ENCODE peak calls at places on chromosomes 16 and 17, in six cellular contexts. I is spleen, O is Calu3, X is left ventricle myocardium inferior, K is glutamatergic neuron, C is foreskin fibroblast. S is an unnamed sample.
A peak's percentile ranks its signal among the peaks of the same experiment; 100 is the strongest.

GRCh38 chr17:66538776-66539175 is 236.4 kb downstream of the PRKCA start:
- DNase-seq in X (no peak), C (no peak), I (no peak), O (no peak), K (no peak), S (no peak)

GRCh38 chr16:87692756-87693155 is 73.0 kb downstream of the KLHDC4 start:
- DNase-seq in C (no peak), O (peak; percentile 24), K (no peak), I (no peak), X (no peak), S (no peak)

GRCh38 chr16:66650707-66651473 is 45.7 kb downstream of the CMTM4 start:
- DNase-seq in X (peak; percentile 60), I (peak; percentile 85), O (peak; percentile 87), K (peak; percentile 84), C (peak; percentile 63), S (peak; percentile 86)

GRCh38 chr17:2685696-2686095 is 25.9 kb downstream of the CLUH start:
- DNase-seq in O (no peak), C (no peak), X (no peak), K (no peak), I (no peak), S (no peak)

GRCh38 chr17:80718428-80718827 is 173.8 kb downstream of the RPTOR start:
- DNase-seq in K (no peak), O (no peak), X (no peak), C (no peak), I (no peak), S (no peak)

GRCh38 chr17:38970804-38971203 is 3.6 kb upstream of the FBXO47 start:
- DNase-seq in K (no peak), C (no peak), X (no peak), I (no peak), O (peak; percentile 59), S (no peak)

GRCh38 chr17:1967092-1967662 is 58.0 kb downstream of the RTN4RL1 start:
- DNase-seq in I (no peak), C (no peak), O (no peak), K (no peak), X (no peak), S (no peak)

GRCh38 chr17:77779711-77780539 is 178.6 kb upstream of the TNRC6C start:
- DNase-seq in I (no peak), K (no peak), O (no peak), C (no peak), X (peak; percentile 41), S (no peak)

GRCh38 chr17:16374129-16374528 is 6.8 kb upstream of the UBB start:
- DNase-seq in X (no peak), I (no peak), K (no peak), O (no peak), C (peak; percentile 69), S (no peak)

GRCh38 chr17:29483503-29483902 is 83.3 kb downstream of the ABHD15 start:
- DNase-seq in X (no peak), C (no peak), I (no peak), O (no peak), K (no peak), S (no peak)

GRCh38 chr17:43482103-43483012 is 1.4 kb upstream of the DHX8 start:
- DNase-seq in I (no peak), C (no peak), X (no peak), O (no peak), K (no peak), S (no peak)

GRCh38 chr16:23057013-23057596 is 92.1 kb downstream of the USP31 start:
- DNase-seq in I (no peak), C (no peak), O (no peak), K (no peak), X (no peak), S (no peak)

GRCh38 chr17:40070895-40071719 is 8.3 kb downstream of the THRA start:
- DNase-seq in O (peak; percentile 100), X (peak; percentile 69), K (no peak), I (peak; percentile 87), C (no peak), S (no peak)

GRCh38 chr17:3896108-3897099 is 3.6 kb upstream of the CAMKK1 start:
- DNase-seq in K (no peak), I (no peak), X (no peak), C (no peak), O (no peak), S (no peak)

GRCh38 chr17:812638-813204 is 30.6 kb downstream of the MRM3 start:
- DNase-seq in I (no peak), K (no peak), O (no peak), C (no peak), X (no peak), S (no peak)

GRCh38 chr16:5451641-5452040 is 354.0 kb upstream of the EEF2KMT start:
- DNase-seq in X (no peak), O (no peak), K (no peak), C (no peak), I (no peak), S (no peak)

GRCh38 chr16:49552273-49552928 is 178.8 kb downstream of the C16orf78 start:
- DNase-seq in C (no peak), K (no peak), I (peak; percentile 23), X (no peak), O (no peak), S (no peak)

GRCh38 chr16:27427538-27427937 is 25.6 kb downstream of the IL21R start:
- DNase-seq in O (no peak), I (no peak), X (no peak), C (no peak), K (no peak), S (no peak)

GRCh38 chr17:72205357-72205756 is 84.5 kb downstream of the SOX9 start:
- DNase-seq in C (no peak), I (no peak), O (no peak), K (peak; percentile 46), X (no peak), S (no peak)

GRCh38 chr17:62757518-62757951 is 50.6 kb downstream of the MARCHF10 start:
- DNase-seq in I (no peak), K (peak; percentile 27), O (no peak), C (no peak), X (no peak), S (peak; percentile 37)

GRCh38 chr16:49890876-49891275 is 35.0 kb upstream of the ZNF423 start:
- DNase-seq in C (no peak), I (no peak), O (no peak), X (no peak), K (no peak), S (peak; percentile 25)

DNA sequence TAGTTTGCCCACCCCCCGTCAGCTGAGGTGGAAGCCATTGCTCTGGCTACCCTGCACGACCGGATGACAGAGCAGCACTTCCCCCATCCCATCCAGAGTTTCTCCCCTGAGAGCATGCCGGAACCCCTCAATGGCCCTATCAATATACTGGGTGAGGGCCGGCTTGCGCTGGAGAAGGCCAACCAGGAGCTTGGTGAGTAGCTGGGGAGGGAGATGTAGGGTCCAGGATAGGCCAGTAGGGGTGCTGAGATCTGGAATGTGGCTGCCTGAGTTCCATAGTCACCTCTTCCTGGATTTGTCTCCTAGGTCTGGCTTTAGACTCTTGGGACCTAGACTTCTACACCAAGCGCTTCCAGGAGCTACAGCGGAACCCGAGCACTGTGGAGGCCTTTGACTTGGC is 6.4 kb downstream of the PFAS start:
- DNase-seq in C (no peak), X (no peak), O (no peak), K (no peak), I (no peak), S (no peak)
- TF ChIP-seq CTCF in C (no peak), X (no peak), O (no peak), K (no peak), I (no peak), S (no peak)

DNA sequence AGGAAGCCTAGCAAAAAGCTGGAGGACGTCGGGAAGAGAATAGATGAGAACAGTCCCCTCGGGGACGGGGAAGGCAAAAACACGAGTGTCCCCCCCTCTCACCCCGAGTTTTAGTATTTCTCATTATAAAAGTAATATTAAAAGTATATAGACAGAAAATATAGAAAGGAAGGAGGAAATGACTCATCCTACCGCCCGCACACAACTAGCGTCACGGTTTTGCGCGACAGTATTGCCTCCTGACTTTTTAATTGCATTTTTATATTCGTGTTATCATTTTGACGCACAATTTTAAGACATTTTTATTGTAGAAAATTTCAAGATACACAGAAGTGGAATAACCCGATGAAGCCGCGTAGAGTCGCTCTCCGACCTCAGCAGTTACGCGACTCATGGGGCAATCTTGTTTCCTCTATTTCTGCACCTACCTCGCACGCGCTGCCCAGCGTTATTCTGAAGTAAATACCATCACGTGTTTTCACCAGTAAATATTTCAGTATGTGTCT is 652 bp upstream of the SLC25A19 start:
- DNase-seq in K (no peak), C (peak; percentile 64), X (peak; percentile 52), I (peak; percentile 90), O (peak; percentile 31), S (no peak)
- TF ChIP-seq CTCF in K (peak; percentile 4), C (no peak), X (peak; percentile 7), I (peak; percentile 39), O (no peak), S (no peak)

GRCh38 chr17:44970136-44970737 is 2.1 kb upstream of the C1QL1 start:
- DNase-seq in O (no peak), K (peak; percentile 39), C (no peak), I (no peak), X (peak; percentile 38), S (peak; percentile 76)

GRCh38 chr17:44967026-44967906 is 837 bp downstream of the C1QL1 start:
- DNase-seq in K (no peak), I (no peak), X (no peak), C (no peak), O (no peak), S (no peak)

GRCh38 chr17:44969144-44969780 is 1.2 kb upstream of the C1QL1 start:
- DNase-seq in I (no peak), K (no peak), X (no peak), C (no peak), O (no peak), S (no peak)

GRCh38 chr17:44967907-44968224 is 237 bp downstream of the C1QL1 start:
- DNase-seq in C (no peak), K (no peak), O (no peak), I (no peak), X (no peak), S (no peak)

GRCh38 chr17:44968225-44969143 is at the start of gene C1QL1:
- DNase-seq in O (peak; percentile 98), K (peak; percentile 94), I (peak; percentile 94), X (peak; percentile 94), C (peak; percentile 89), S (peak; percentile 98)
- TF ChIP-seq CTCF in O (peak; percentile 21), K (peak; percentile 49), I (peak; percentile 12), X (no peak), C (no peak), S (peak; percentile 51)

DNA sequence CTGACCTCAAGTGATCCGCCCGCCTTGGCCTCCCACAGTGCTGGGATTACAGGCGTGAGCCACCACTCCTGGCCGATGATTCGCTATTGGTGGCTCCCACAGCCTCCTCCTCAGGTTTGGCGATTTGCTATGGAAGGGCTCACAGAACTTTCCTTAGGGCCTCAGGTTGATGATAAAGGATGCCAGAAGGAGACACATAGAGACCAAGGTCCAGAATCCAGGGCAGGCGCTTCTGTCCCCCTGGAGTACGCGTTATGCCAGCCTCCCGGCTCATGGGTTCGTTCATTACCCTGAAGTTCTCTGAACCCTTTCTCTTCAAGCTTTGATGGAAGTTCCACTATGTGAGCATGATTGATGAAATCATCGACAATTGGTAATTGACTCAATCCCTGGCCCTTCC is 19.9 kb downstream of the LGALS3BP start:
- DNase-seq in X (no peak), O (no peak), I (no peak), C (no peak), K (no peak), S (no peak)
- TF ChIP-seq CTCF in X (no peak), O (no peak), I (no peak), C (no peak), K (no peak), S (no peak)